ENCODE peak calls at places on chromosomes 7 and 10, in six cellular contexts. G, F, Y, P, J and Q are unnamed samples.

GRCh38 chr10:13994932-13995331 is 335.8 kb downstream of the FRMD4A start:
- DNase-seq in G (no peak), F (no peak), Y (no peak), P (no peak), J (no peak), Q (no peak)

GRCh38 chr7:119596651-119597050 is 676.3 kb upstream of the KCND2 start:
- DNase-seq in G (no peak), F (no peak), Y (no peak), P (no peak), J (no peak), Q (no peak)

GRCh38 chr10:72812798-72813430 is 80.6 kb upstream of the OIT3 start:
- DNase-seq in G (peak), F (no peak), Y (no peak), P (no peak), J (peak), Q (no peak)

GRCh38 chr7:71566376-71566775 is 434.4 kb downstream of the GALNT17 start:
- DNase-seq in G (no peak), F (no peak), Y (no peak), P (no peak), J (no peak), Q (no peak)

GRCh38 chr7:157703534-157704195 is 366.9 kb downstream of the DNAJB6 start:
- DNase-seq in G (no peak), F (no peak), Y (peak), P (no peak), J (no peak), Q (no peak)

GRCh38 chr7:98816206-98816605 is 53.6 kb downstream of the TMEM130 start:
- DNase-seq in G (no peak), F (no peak), Y (no peak), P (no peak), J (no peak), Q (no peak)

GRCh38 chr7:25073451-25073850 is 51.6 kb downstream of the CYCS start:
- DNase-seq in G (peak), F (no peak), Y (no peak), P (no peak), J (no peak), Q (no peak)

GRCh38 chr7:16817536-16817935 is 12.7 kb upstream of the AGR2 start:
- DNase-seq in G (peak), F (no peak), Y (no peak), P (no peak), J (no peak), Q (no peak)

GRCh38 chr10:104581884-104582603 is 59.0 kb upstream of the SORCS3 start:
- DNase-seq in G (peak), F (no peak), Y (no peak), P (no peak), J (no peak), Q (no peak)

GRCh38 chr7:30470783-30471182 is 7.8 kb downstream of the NOD1 start:
- DNase-seq in G (peak), F (no peak), Y (no peak), P (no peak), J (no peak), Q (no peak)

GRCh38 chr7:74655324-74655723 is 2.2 kb upstream of the GTF2I start:
- DNase-seq in G (no peak), F (no peak), Y (no peak), P (no peak), J (no peak), Q (no peak)

GRCh38 chr7:101882595-101883564 is 65.5 kb downstream of the CUX1 start:
- DNase-seq in G (peak), F (peak), Y (no peak), P (peak), J (peak), Q (peak)

GRCh38 chr10:97462309-97462708 is 16.3 kb downstream of the ZDHHC16 start:
- DNase-seq in G (no peak), F (no peak), Y (no peak), P (no peak), J (no peak), Q (no peak)